ENCODE peak calls at places on chromosomes 12 and 14, in seven cellular contexts. One of them, this sample, is unnamed.

GRCh38 chr14:99664636-99665273 is 19.3 kb upstream of the CYP46A1 start:
- DNase-seq in hepatocyte: no peak
- DNase-seq in aorta: no peak
- DNase-seq in naive thymus-derived CD4-positive, alpha-beta T cell: no peak
- DNase-seq in ascending aorta: no peak
- DNase-seq in stomach: no peak
- DNase-seq in heart left ventricle: no peak
- DNase-seq in this sample: no peak

GRCh38 chr12:77575376-77575775 is 255.3 kb upstream of the NAV3 start:
- DNase-seq in hepatocyte: no peak
- DNase-seq in aorta: no peak
- DNase-seq in naive thymus-derived CD4-positive, alpha-beta T cell: no peak
- DNase-seq in ascending aorta: no peak
- DNase-seq in stomach: no peak
- DNase-seq in heart left ventricle: no peak
- DNase-seq in this sample: no peak

GRCh38 chr14:68464716-68465115 is 328.2 kb downstream of the ZFP36L1 start:
- DNase-seq in hepatocyte: no peak
- DNase-seq in aorta: no peak
- DNase-seq in naive thymus-derived CD4-positive, alpha-beta T cell: no peak
- DNase-seq in ascending aorta: no peak
- DNase-seq in stomach: no peak
- DNase-seq in heart left ventricle: no peak
- DNase-seq in this sample: no peak

GRCh38 chr12:49089831-49090773 is 4.5 kb downstream of the DHH start:
- DNase-seq in hepatocyte: peak; percentile 32
- DNase-seq in aorta: peak; percentile 88
- DNase-seq in naive thymus-derived CD4-positive, alpha-beta T cell: no peak
- DNase-seq in ascending aorta: peak; percentile 72
- DNase-seq in stomach: peak; percentile 31
- DNase-seq in heart left ventricle: peak; percentile 69
- DNase-seq in this sample: peak; percentile 64

GRCh38 chr14:29749327-29749726 is 178.3 kb downstream of the PRKD1 start:
- DNase-seq in hepatocyte: no peak
- DNase-seq in aorta: no peak
- DNase-seq in naive thymus-derived CD4-positive, alpha-beta T cell: no peak
- DNase-seq in ascending aorta: no peak
- DNase-seq in stomach: no peak
- DNase-seq in heart left ventricle: no peak
- DNase-seq in this sample: no peak

GRCh38 chr12:14605401-14605989 is 37.8 kb upstream of the PLBD1 start:
- DNase-seq in hepatocyte: no peak
- DNase-seq in aorta: no peak
- DNase-seq in naive thymus-derived CD4-positive, alpha-beta T cell: no peak
- DNase-seq in ascending aorta: no peak
- DNase-seq in stomach: no peak
- DNase-seq in heart left ventricle: no peak
- DNase-seq in this sample: no peak

GRCh38 chr12:54858562-54858961 is 4.2 kb downstream of the MUCL1 start:
- DNase-seq in hepatocyte: no peak
- DNase-seq in aorta: no peak
- DNase-seq in naive thymus-derived CD4-positive, alpha-beta T cell: no peak
- DNase-seq in ascending aorta: no peak
- DNase-seq in stomach: no peak
- DNase-seq in heart left ventricle: no peak
- DNase-seq in this sample: no peak

GRCh38 chr14:51081712-51082111 is 13.2 kb downstream of the TRIM9 start:
- DNase-seq in hepatocyte: no peak
- DNase-seq in aorta: no peak
- DNase-seq in naive thymus-derived CD4-positive, alpha-beta T cell: no peak
- DNase-seq in ascending aorta: no peak
- DNase-seq in stomach: no peak
- DNase-seq in heart left ventricle: no peak
- DNase-seq in this sample: no peak

GRCh38 chr12:78963439-78964222 is 99.1 kb downstream of the SYT1 start:
- DNase-seq in hepatocyte: no peak
- DNase-seq in aorta: no peak
- DNase-seq in naive thymus-derived CD4-positive, alpha-beta T cell: no peak
- DNase-seq in ascending aorta: no peak
- DNase-seq in stomach: no peak
- DNase-seq in heart left ventricle: no peak
- DNase-seq in this sample: no peak

GRCh38 chr14:50830044-50830931 is 674 bp downstream of the NIN start:
- DNase-seq in hepatocyte: peak; percentile 48
- DNase-seq in aorta: peak; percentile 85
- DNase-seq in naive thymus-derived CD4-positive, alpha-beta T cell: peak; percentile 63
- DNase-seq in ascending aorta: peak; percentile 75
- DNase-seq in stomach: peak; percentile 51
- DNase-seq in heart left ventricle: peak; percentile 80
- DNase-seq in this sample: peak; percentile 34

GRCh38 chr14:95095991-95096390 is 61.3 kb downstream of the DICER1 start:
- DNase-seq in hepatocyte: no peak
- DNase-seq in aorta: no peak
- DNase-seq in naive thymus-derived CD4-positive, alpha-beta T cell: no peak
- DNase-seq in ascending aorta: no peak
- DNase-seq in stomach: no peak
- DNase-seq in heart left ventricle: no peak
- DNase-seq in this sample: no peak

GRCh38 chr12:67671892-67672291 is 23.3 kb downstream of the DYRK2 start:
- DNase-seq in hepatocyte: no peak
- DNase-seq in aorta: no peak
- DNase-seq in naive thymus-derived CD4-positive, alpha-beta T cell: no peak
- DNase-seq in ascending aorta: no peak
- DNase-seq in stomach: no peak
- DNase-seq in heart left ventricle: no peak
- DNase-seq in this sample: no peak

GRCh38 chr12:67671419-67671818 is 22.9 kb downstream of the DYRK2 start:
- DNase-seq in hepatocyte: peak; percentile 42
- DNase-seq in aorta: no peak
- DNase-seq in naive thymus-derived CD4-positive, alpha-beta T cell: no peak
- DNase-seq in ascending aorta: no peak
- DNase-seq in stomach: no peak
- DNase-seq in heart left ventricle: no peak
- DNase-seq in this sample: no peak

GRCh38 chr12:67677166-67677565 is 28.6 kb downstream of the DYRK2 start:
- DNase-seq in hepatocyte: no peak
- DNase-seq in aorta: no peak
- DNase-seq in naive thymus-derived CD4-positive, alpha-beta T cell: no peak
- DNase-seq in ascending aorta: no peak
- DNase-seq in stomach: no peak
- DNase-seq in heart left ventricle: no peak
- DNase-seq in this sample: no peak

GRCh38 chr12:67676624-67677023 is 28.1 kb downstream of the DYRK2 start:
- DNase-seq in hepatocyte: no peak
- DNase-seq in aorta: no peak
- DNase-seq in naive thymus-derived CD4-positive, alpha-beta T cell: no peak
- DNase-seq in ascending aorta: no peak
- DNase-seq in stomach: no peak
- DNase-seq in heart left ventricle: no peak
- DNase-seq in this sample: no peak

DNA sequence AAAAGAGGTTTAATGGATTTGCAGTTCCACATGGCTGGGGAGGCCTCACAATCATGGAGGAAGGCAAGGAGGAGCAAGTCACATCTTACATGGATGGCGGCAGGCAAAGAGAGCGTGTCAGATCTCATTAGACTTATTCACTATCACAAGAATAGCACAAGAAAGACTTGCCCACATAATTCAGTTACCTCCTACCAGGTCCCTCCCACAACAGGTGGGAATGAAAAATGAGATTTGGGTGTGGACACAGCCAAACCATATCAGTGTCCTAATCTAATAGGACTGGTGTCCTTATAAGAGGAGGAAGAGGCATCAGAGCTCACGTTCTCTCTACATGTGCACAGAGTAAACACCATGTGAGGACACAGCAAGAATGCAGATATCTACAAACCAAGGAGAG is 25.9 kb downstream of the DYRK2 start:
- DNase-seq in hepatocyte: no peak
- DNase-seq in aorta: no peak
- DNase-seq in naive thymus-derived CD4-positive, alpha-beta T cell: no peak
- DNase-seq in ascending aorta: no peak
- DNase-seq in stomach: no peak
- DNase-seq in heart left ventricle: no peak
- DNase-seq in this sample: no peak
- H3K4me3 ChIP-seq in hepatocyte: no peak overlapping the region
- H3K4me3 ChIP-seq in aorta: no peak overlapping the region
- H3K4me3 ChIP-seq in naive thymus-derived CD4-positive, alpha-beta T cell: no peak overlapping the region
- H3K4me3 ChIP-seq in ascending aorta: no peak overlapping the region
- H3K4me3 ChIP-seq in stomach: no peak overlapping the region
- H3K4me3 ChIP-seq in heart left ventricle: no peak overlapping the region
- H3K4me3 ChIP-seq in this sample: no peak overlapping the region

GRCh38 chr14:52873096-52873495 is 77.8 kb downstream of the FERMT2 start:
- DNase-seq in hepatocyte: no peak
- DNase-seq in aorta: no peak
- DNase-seq in naive thymus-derived CD4-positive, alpha-beta T cell: no peak
- DNase-seq in ascending aorta: no peak
- DNase-seq in stomach: no peak
- DNase-seq in heart left ventricle: no peak
- DNase-seq in this sample: no peak

GRCh38 chr14:52874389-52874788 is 76.5 kb downstream of the FERMT2 start:
- DNase-seq in hepatocyte: no peak
- DNase-seq in aorta: no peak
- DNase-seq in naive thymus-derived CD4-positive, alpha-beta T cell: no peak
- DNase-seq in ascending aorta: no peak
- DNase-seq in stomach: no peak
- DNase-seq in heart left ventricle: no peak
- DNase-seq in this sample: no peak

GRCh38 chr14:52868911-52869611 is 77.7 kb upstream of the GNPNAT1 start:
- DNase-seq in hepatocyte: no peak
- DNase-seq in aorta: no peak
- DNase-seq in naive thymus-derived CD4-positive, alpha-beta T cell: no peak
- DNase-seq in ascending aorta: no peak
- DNase-seq in stomach: no peak
- DNase-seq in heart left ventricle: no peak
- DNase-seq in this sample: no peak

GRCh38 chr14:52873694-52874093 is 77.2 kb downstream of the FERMT2 start:
- DNase-seq in hepatocyte: peak; percentile 26
- DNase-seq in aorta: no peak
- DNase-seq in naive thymus-derived CD4-positive, alpha-beta T cell: no peak
- DNase-seq in ascending aorta: no peak
- DNase-seq in stomach: no peak
- DNase-seq in heart left ventricle: no peak
- DNase-seq in this sample: no peak

DNA sequence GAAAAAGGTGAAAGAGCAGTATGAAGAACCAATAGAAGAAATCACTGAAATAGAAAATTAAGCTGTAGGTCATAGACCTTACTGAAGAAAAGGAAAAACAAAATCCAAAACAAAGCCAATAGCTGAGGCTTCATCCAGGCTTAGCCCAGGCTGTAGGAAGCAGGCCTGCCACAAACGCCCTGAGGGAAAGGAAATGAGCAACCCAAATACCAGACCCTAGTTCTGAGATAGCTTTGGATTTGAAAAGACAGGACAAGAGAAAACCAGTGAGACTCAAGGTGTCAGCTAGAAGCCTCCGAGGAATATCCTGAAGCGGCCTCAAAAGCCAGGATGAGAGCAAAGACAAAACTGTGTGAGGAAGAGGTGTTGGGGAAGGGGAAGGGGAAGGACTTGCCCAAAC is 79.2 kb downstream of the FERMT2 start:
- DNase-seq in hepatocyte: no peak
- DNase-seq in aorta: no peak
- DNase-seq in naive thymus-derived CD4-positive, alpha-beta T cell: no peak
- DNase-seq in ascending aorta: no peak
- DNase-seq in stomach: no peak
- DNase-seq in heart left ventricle: no peak
- DNase-seq in this sample: no peak
- H3K4me1 ChIP-seq in hepatocyte: no peaks in the 10 kb centered on the region
- H3K4me1 ChIP-seq in aorta: no peaks in the 10 kb centered on the region
- H3K4me1 ChIP-seq in naive thymus-derived CD4-positive, alpha-beta T cell: no peaks in the 10 kb centered on the region
- H3K4me1 ChIP-seq in ascending aorta: peaks cover 3% of the 10 kb centered on the region
- H3K4me1 ChIP-seq in stomach: no peaks in the 10 kb centered on the region
- H3K4me1 ChIP-seq in heart left ventricle: peaks cover 11% of the 10 kb centered on the region
- H3K4me1 ChIP-seq in this sample: no peaks in the 10 kb centered on the region

DNA sequence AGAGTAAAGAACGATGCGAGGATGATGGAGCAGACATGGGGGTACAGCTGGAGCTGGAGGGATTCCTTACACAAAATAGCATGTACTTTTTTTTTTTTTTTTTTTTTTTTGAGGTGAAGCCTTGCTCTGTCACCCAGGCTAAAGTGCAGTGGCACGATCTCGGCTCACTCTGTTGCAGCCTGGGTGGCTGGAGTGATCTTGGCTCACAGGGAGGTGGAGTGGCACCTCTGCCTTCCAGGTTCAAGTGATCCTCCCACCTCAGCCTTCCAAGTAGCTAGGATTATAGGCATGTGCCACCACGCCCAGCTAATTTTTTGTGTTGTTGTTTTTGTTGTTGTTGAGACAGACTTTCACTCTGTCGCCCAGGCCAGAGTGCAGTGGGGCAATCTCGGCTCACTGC is 5.1 kb upstream of the RASAL1 start:
- DNase-seq in hepatocyte: no peak
- DNase-seq in aorta: peak; percentile 22
- DNase-seq in naive thymus-derived CD4-positive, alpha-beta T cell: no peak
- DNase-seq in ascending aorta: no peak
- DNase-seq in stomach: no peak
- DNase-seq in heart left ventricle: peak; percentile 24
- DNase-seq in this sample: no peak
- H3K27ac ChIP-seq in hepatocyte: no peak overlapping the region
- H3K27ac ChIP-seq in aorta: no peak overlapping the region
- H3K27ac ChIP-seq in naive thymus-derived CD4-positive, alpha-beta T cell: no peak overlapping the region
- H3K27ac ChIP-seq in ascending aorta: no peak overlapping the region
- H3K27ac ChIP-seq in stomach: no peak overlapping the region
- H3K27ac ChIP-seq in heart left ventricle: no peak overlapping the region
- H3K27ac ChIP-seq in this sample: no peak overlapping the region

DNA sequence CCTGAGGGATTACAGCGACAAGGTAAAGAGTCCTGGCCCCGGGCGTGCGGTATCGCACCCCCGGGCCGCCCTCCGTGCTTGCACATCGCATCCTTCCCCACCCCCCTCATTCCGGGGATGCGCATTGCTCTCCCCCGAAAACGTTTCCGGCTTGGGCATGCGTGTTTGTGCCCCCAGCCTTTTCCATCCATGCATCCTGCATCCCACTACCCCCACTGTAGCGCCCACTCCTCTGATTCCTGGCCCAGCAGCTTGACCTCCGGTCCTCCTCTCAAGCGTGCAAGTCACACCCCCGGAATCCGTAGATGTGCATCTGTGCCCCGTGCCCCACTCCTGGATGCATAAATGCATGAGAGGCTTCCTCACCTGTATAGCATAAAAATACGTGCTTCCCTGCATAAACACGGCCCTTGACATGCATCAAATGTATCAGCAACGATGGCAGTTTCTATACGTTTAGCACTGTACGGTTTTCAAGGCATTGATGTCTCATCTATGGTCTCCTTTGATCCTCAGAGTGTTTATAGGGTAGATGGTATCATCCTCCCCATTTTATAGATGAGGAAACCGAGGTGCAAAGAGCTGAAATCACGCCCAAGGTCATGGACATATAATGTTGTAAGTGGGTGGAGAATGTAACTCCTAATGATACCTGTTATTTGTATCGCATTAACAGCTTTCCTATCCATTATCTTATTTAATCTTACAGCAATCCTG is 484 bp downstream of the RIC8B start:
- DNase-seq in hepatocyte: peak; percentile 12
- DNase-seq in aorta: no peak
- DNase-seq in naive thymus-derived CD4-positive, alpha-beta T cell: peak; percentile 32
- DNase-seq in ascending aorta: no peak
- DNase-seq in stomach: no peak
- DNase-seq in heart left ventricle: peak; percentile 65
- DNase-seq in this sample: no peak
- H3K4me3 ChIP-seq in hepatocyte: peak overlapping the region; percentile 62
- H3K4me3 ChIP-seq in aorta: peak overlapping the region; percentile 46
- H3K4me3 ChIP-seq in naive thymus-derived CD4-positive, alpha-beta T cell: peak overlapping the region; percentile 84
- H3K4me3 ChIP-seq in ascending aorta: peak overlapping the region; percentile 72
- H3K4me3 ChIP-seq in stomach: peak overlapping the region; percentile 84
- H3K4me3 ChIP-seq in heart left ventricle: peak overlapping the region; percentile 94
- H3K4me3 ChIP-seq in this sample: peak overlapping the region; percentile 91

GRCh38 chr14:102872020-102872419 is 50.4 kb upstream of the AMN start:
- DNase-seq in hepatocyte: no peak
- DNase-seq in aorta: no peak
- DNase-seq in naive thymus-derived CD4-positive, alpha-beta T cell: no peak
- DNase-seq in ascending aorta: peak; percentile 34
- DNase-seq in stomach: no peak
- DNase-seq in heart left ventricle: no peak
- DNase-seq in this sample: no peak
- H3K4me1 ChIP-seq in hepatocyte: peaks cover 15% of the 10 kb centered on the region
- H3K4me1 ChIP-seq in aorta: no peaks in the 10 kb centered on the region
- H3K4me1 ChIP-seq in naive thymus-derived CD4-positive, alpha-beta T cell: peaks cover 6% of the 10 kb centered on the region
- H3K4me1 ChIP-seq in ascending aorta: no peaks in the 10 kb centered on the region
- H3K4me1 ChIP-seq in stomach: no peaks in the 10 kb centered on the region
- H3K4me1 ChIP-seq in heart left ventricle: no peaks in the 10 kb centered on the region
- H3K4me1 ChIP-seq in this sample: no peaks in the 10 kb centered on the region

This sample was measured in testis.